ENCODE peak calls at places on chromosomes 11 and 22, in four cellular contexts. U is Right ventricle myocardium inferior, T is Kasumi-1, I is NAMALWA. W is an unnamed sample.

GRCh38 chr11:1346669-1347390 is 37.4 kb upstream of the TOLLIP start:
- DNase-seq in I (no peak), T (no peak), U (no peak), W (no peak)

GRCh38 chr11:69380921-69381581 is 87.1 kb downstream of the MYEOV start:
- DNase-seq in I (no peak), T (no peak), U (no peak), W (no peak)

GRCh38 chr22:20284471-20285086 is 16.5 kb upstream of the RTN4R start:
- DNase-seq in I (no peak), T (no peak), U (no peak), W (no peak)

GRCh38 chr11:68549789-68550484 is 89.4 kb downstream of the PPP6R3 start:
- DNase-seq in U (no peak), T (no peak), I (no peak), W (no peak)

GRCh38 chr11:10488581-10489443 is 33.7 kb downstream of the AMPD3 start:
- DNase-seq in U (no peak), T (no peak), I (peak), W (no peak)

GRCh38 chr11:2566223-2567025 is 121.6 kb downstream of the KCNQ1 start:
- DNase-seq in T (no peak), I (no peak), U (peak), W (no peak)

GRCh38 chr11:1791912-1792311 is 28.2 kb upstream of the CTSD start:
- DNase-seq in T (no peak), I (no peak), U (no peak), W (no peak)

GRCh38 chr11:69361048-69361447 is 67.1 kb downstream of the MYEOV start:
- DNase-seq in I (no peak), U (no peak), T (no peak), W (no peak)

GRCh38 chr11:3202305-3202704 is 16.3 kb downstream of the MRGPRG start:
- DNase-seq in T (no peak), I (no peak), U (no peak), W (no peak)

GRCh38 chr22:31295831-31296230 is 3.5 kb upstream of the PIK3IP1 start:
- DNase-seq in U (no peak), T (no peak), I (no peak), W (no peak)

GRCh38 chr11:36741515-36741914 is 143.5 kb upstream of the RAG2 start:
- DNase-seq in T (no peak), U (no peak), I (no peak), W (no peak)

GRCh38 chr22:44648085-44648820 is 53.8 kb upstream of the PRR5 start:
- DNase-seq in U (no peak), T (no peak), I (no peak), W (no peak)

GRCh38 chr11:65112551-65113360 is 1.1 kb downstream of the TM7SF2 start:
- DNase-seq in I (peak), U (peak), T (peak), W (peak)

GRCh38 chr11:72552399-72552910 is 118.1 kb upstream of the CLPB start:
- DNase-seq in T (no peak), U (no peak), I (no peak), W (no peak)

GRCh38 chr11:105611837-105612480 is 2.1 kb downstream of the GRIA4 start:
- DNase-seq in U (no peak), T (no peak), I (no peak), W (no peak)

GRCh38 chr11:68313574-68314202 is 1.3 kb downstream of the LRP5 start:
- DNase-seq in T (peak), U (no peak), I (peak), W (no peak)

GRCh38 chr22:37608477-37609239 is at the start of gene GGA1:
- DNase-seq in T (peak), I (peak), U (peak), W (peak)

GRCh38 chr11:82756765-82757650 is 23.3 kb upstream of the FAM181B start:
- DNase-seq in U (peak), T (no peak), I (no peak), W (no peak)

GRCh38 chr22:19704355-19705015 is 9.8 kb upstream of the SEPTIN5 start:
- DNase-seq in U (no peak), T (no peak), I (no peak), W (no peak)

GRCh38 chr11:128323381-128323780 is 264.0 kb downstream of the ETS1 start:
- DNase-seq in I (peak), T (peak), U (no peak), W (peak)

GRCh38 chr11:132402056-132402684 is 1031.8 kb downstream of the NTM start:
- DNase-seq in U (no peak), T (no peak), I (peak), W (no peak)

GRCh38 chr11:50174189-50174588 is 141.5 kb downstream of the OR4C45 start:
- DNase-seq in T (peak), I (peak), U (no peak), W (no peak)

GRCh38 chr22:22941831-22942510 is 54.4 kb downstream of the IGLL5 start:
- DNase-seq in T (no peak), I (peak), U (no peak), W (no peak)

GRCh38 chr11:121206810-121207209 is 85.8 kb upstream of the SC5D start:
- DNase-seq in I (no peak), T (no peak), U (no peak), W (no peak)

GRCh38 chr11:34274712-34275398 is 83.0 kb downstream of the ABTB2 start:
- DNase-seq in I (no peak), T (no peak), U (peak), W (no peak)

GRCh38 chr11:112789481-112789880 is 171.7 kb upstream of the NCAM1 start:
- DNase-seq in T (no peak), I (no peak), U (no peak), W (no peak)

GRCh38 chr11:110728883-110729282 is 16.6 kb upstream of the ARHGAP20 start:
- DNase-seq in U (no peak), T (no peak), I (no peak), W (no peak)

GRCh38 chr11:64343740-64344133 is 3.7 kb downstream of the CCDC88B start:
- DNase-seq in I (no peak), U (no peak), T (peak), W (no peak)

GRCh38 chr11:69949327-69949726 is 128.8 kb upstream of the ANO1 start:
- DNase-seq in I (no peak), U (no peak), T (no peak), W (no peak)

GRCh38 chr11:44622190-44622650 is 56.8 kb downstream of the CD82 start:
- DNase-seq in U (peak), I (no peak), T (no peak), W (no peak)

GRCh38 chr11:32137263-32137662 is 46.4 kb downstream of the RCN1 start:
- DNase-seq in U (no peak), I (no peak), T (no peak), W (no peak)

GRCh38 chr11:88359529-88359928 is 22.0 kb upstream of the CTSC start:
- DNase-seq in T (peak), U (no peak), I (peak), W (no peak)

W was measured in T-cell.